ENCODE peak calls at places on chromosomes 7 and 10, in four cellular contexts. E is stimulated activated CD4-positive, alpha-beta T cell treated with anti-CD3 and anti-CD28 coated beads, TNF-alpha, amount 100 ng/mL, for 4 hours; P is nucleus accumbens; B is adrenal gland. D is an unnamed sample.

GRCh38 chr7:129845178-129845971 is 107.4 kb downstream of the UBE2H start:
- DNase-seq in P (no peak), B (no peak), E (no peak), D (no peak)

GRCh38 chr10:30284860-30285594 is 64.1 kb downstream of the MTPAP start:
- DNase-seq in E (no peak), B (no peak), P (no peak), D (no peak)

GRCh38 chr7:79610905-79611304 is 157.4 kb upstream of the MAGI2 start:
- DNase-seq in P (no peak), E (no peak), B (no peak), D (no peak)

GRCh38 chr7:141043621-141044020 is 28.9 kb upstream of the MRPS33 start:
- DNase-seq in B (no peak), E (no peak), P (no peak), D (no peak)

GRCh38 chr10:106043833-106044232 is 1120.7 kb downstream of the SORCS1 start:
- DNase-seq in E (no peak), P (no peak), B (no peak), D (no peak)

GRCh38 chr10:17023386-17024298 is 106.0 kb downstream of the CUBN start:
- DNase-seq in B (peak), P (no peak), E (peak), D (peak)

GRCh38 chr10:24849537-24850299 is 102.7 kb downstream of the PRTFDC1 start:
- DNase-seq in E (no peak), B (no peak), P (no peak), D (no peak)

GRCh38 chr7:18109762-18110161 is 82.1 kb upstream of the PRPS1L1 start:
- DNase-seq in P (no peak), E (no peak), B (no peak), D (no peak)

GRCh38 chr10:14586901-14587300 is 187.8 kb downstream of the FAM107B start:
- DNase-seq in P (no peak), E (no peak), B (no peak), D (no peak)

GRCh38 chr10:114239117-114239993 is at the start of gene VWA2:
- DNase-seq in E (no peak), B (no peak), P (no peak), D (no peak)

GRCh38 chr7:151801782-151802468 is 75.0 kb downstream of the PRKAG2 start:
- DNase-seq in P (no peak), B (no peak), E (no peak), D (no peak)

GRCh38 chr7:158355456-158356065 is 232.1 kb downstream of the PTPRN2 start:
- DNase-seq in P (no peak), E (no peak), B (no peak), D (no peak)

GRCh38 chr10:127906548-127907377 is at the start of gene PTPRE:
- DNase-seq in P (peak), B (peak), E (peak), D (peak)

GRCh38 chr7:43248961-43249807 is 136.7 kb downstream of the HECW1 start:
- DNase-seq in B (no peak), P (no peak), E (no peak), D (no peak)

GRCh38 chr10:78520737-78521430 is 487.2 kb downstream of the RPS24 start:
- DNase-seq in B (peak), P (no peak), E (no peak), D (no peak)

GRCh38 chr7:155422599-155423336 is 35.2 kb upstream of the EN2 start:
- DNase-seq in B (no peak), E (no peak), P (no peak), D (no peak)

GRCh38 chr7:81611040-81611439 is 158.8 kb downstream of the HGF start:
- DNase-seq in E (no peak), P (no peak), B (no peak), D (no peak)

GRCh38 chr7:106779877-106780276 is 85.2 kb upstream of the PIK3CG start:
- DNase-seq in B (no peak), P (no peak), E (no peak), D (no peak)

GRCh38 chr7:98209166-98209920 is 1.9 kb upstream of the BHLHA15 start:
- DNase-seq in B (no peak), P (no peak), E (no peak), D (no peak)

GRCh38 chr10:118582511-118582910 is 12.9 kb downstream of the PRLHR start:
- DNase-seq in B (no peak), E (no peak), P (no peak), D (no peak)

D was measured in activated CD4-positive, CD25-positive, alpha-beta regulatory T cell.